ENCODE peak calls at places on chromosomes 5 and 9, in nine cellular contexts. One of them, this sample, is unnamed. For H3K36me3, the result is how much of the 10 kb centered on the place peaks cover.

GRCh38 chr5:172892713-172893112 is 58.7 kb downstream of the ERGIC1 start:
- DNase-seq in psoas muscle: peak
- DNase-seq in heart left ventricle: peak
- DNase-seq in OCI-LY7: no peak
- DNase-seq in colonic mucosa: no peak
- DNase-seq in GM23338: no peak
- DNase-seq in lower lobe of right lung: no peak
- DNase-seq in CD8-positive, alpha-beta memory T cell: no peak
- DNase-seq in heart right ventricle: no peak
- DNase-seq in this sample: no peak

GRCh38 chr5:140926903-140927573 is 939 bp downstream of the PCDHAC1 start:
- DNase-seq in psoas muscle: peak
- DNase-seq in heart left ventricle: no peak
- DNase-seq in OCI-LY7: no peak
- DNase-seq in colonic mucosa: no peak
- DNase-seq in GM23338: peak
- DNase-seq in lower lobe of right lung: peak
- DNase-seq in CD8-positive, alpha-beta memory T cell: no peak
- DNase-seq in heart right ventricle: peak
- DNase-seq in this sample: no peak

GRCh38 chr9:72977670-72978069 is 24.8 kb upstream of the ALDH1A1 start:
- DNase-seq in psoas muscle: no peak
- DNase-seq in heart left ventricle: no peak
- DNase-seq in OCI-LY7: no peak
- DNase-seq in colonic mucosa: no peak
- DNase-seq in GM23338: no peak
- DNase-seq in lower lobe of right lung: no peak
- DNase-seq in CD8-positive, alpha-beta memory T cell: no peak
- DNase-seq in heart right ventricle: no peak
- DNase-seq in this sample: no peak

GRCh38 chr5:126656397-126657007 is 55.8 kb downstream of the PHAX start:
- DNase-seq in psoas muscle: no peak
- DNase-seq in heart left ventricle: no peak
- DNase-seq in OCI-LY7: peak
- DNase-seq in colonic mucosa: no peak
- DNase-seq in GM23338: peak
- DNase-seq in lower lobe of right lung: no peak
- DNase-seq in CD8-positive, alpha-beta memory T cell: no peak
- DNase-seq in heart right ventricle: no peak
- DNase-seq in this sample: peak

GRCh38 chr9:36162211-36162610 is 7.0 kb upstream of the CCIN start:
- DNase-seq in psoas muscle: no peak
- DNase-seq in heart left ventricle: no peak
- DNase-seq in OCI-LY7: no peak
- DNase-seq in colonic mucosa: no peak
- DNase-seq in GM23338: no peak
- DNase-seq in lower lobe of right lung: no peak
- DNase-seq in CD8-positive, alpha-beta memory T cell: no peak
- DNase-seq in heart right ventricle: no peak
- DNase-seq in this sample: no peak

GRCh38 chr5:98905857-98906688 is 22.7 kb downstream of the CHD1 start:
- DNase-seq in psoas muscle: no peak
- DNase-seq in heart left ventricle: no peak
- DNase-seq in OCI-LY7: peak
- DNase-seq in colonic mucosa: no peak
- DNase-seq in GM23338: peak
- DNase-seq in lower lobe of right lung: no peak
- DNase-seq in CD8-positive, alpha-beta memory T cell: no peak
- DNase-seq in heart right ventricle: no peak
- DNase-seq in this sample: peak

GRCh38 chr9:93582115-93582514 is 5.7 kb downstream of the PHF2 start:
- DNase-seq in psoas muscle: no peak
- DNase-seq in heart left ventricle: no peak
- DNase-seq in OCI-LY7: no peak
- DNase-seq in colonic mucosa: peak
- DNase-seq in GM23338: no peak
- DNase-seq in lower lobe of right lung: peak
- DNase-seq in CD8-positive, alpha-beta memory T cell: no peak
- DNase-seq in heart right ventricle: no peak
- DNase-seq in this sample: no peak

GRCh38 chr9:86098793-86099694 is at the start of gene GOLM1:
- DNase-seq in psoas muscle: peak
- DNase-seq in heart left ventricle: peak
- DNase-seq in OCI-LY7: no peak
- DNase-seq in colonic mucosa: peak
- DNase-seq in GM23338: peak
- DNase-seq in lower lobe of right lung: peak
- DNase-seq in CD8-positive, alpha-beta memory T cell: no peak
- DNase-seq in heart right ventricle: peak
- DNase-seq in this sample: peak

GRCh38 chr9:108894225-108894997 is 32.3 kb downstream of the ACTL7A start:
- DNase-seq in psoas muscle: no peak
- DNase-seq in heart left ventricle: no peak
- DNase-seq in OCI-LY7: no peak
- DNase-seq in colonic mucosa: no peak
- DNase-seq in GM23338: no peak
- DNase-seq in lower lobe of right lung: no peak
- DNase-seq in CD8-positive, alpha-beta memory T cell: no peak
- DNase-seq in heart right ventricle: no peak
- DNase-seq in this sample: no peak

GRCh38 chr5:172954751-172955159 is 4.5 kb upstream of the RPL26L1 start:
- DNase-seq in psoas muscle: no peak
- DNase-seq in heart left ventricle: no peak
- DNase-seq in OCI-LY7: no peak
- DNase-seq in colonic mucosa: no peak
- DNase-seq in GM23338: no peak
- DNase-seq in lower lobe of right lung: no peak
- DNase-seq in CD8-positive, alpha-beta memory T cell: no peak
- DNase-seq in heart right ventricle: no peak
- DNase-seq in this sample: no peak

GRCh38 chr5:123351315-123351714 is 71.9 kb downstream of the CEP120 start:
- DNase-seq in psoas muscle: no peak
- DNase-seq in heart left ventricle: no peak
- DNase-seq in OCI-LY7: no peak
- DNase-seq in colonic mucosa: no peak
- DNase-seq in GM23338: no peak
- DNase-seq in lower lobe of right lung: no peak
- DNase-seq in CD8-positive, alpha-beta memory T cell: no peak
- DNase-seq in heart right ventricle: no peak
- DNase-seq in this sample: no peak

GRCh38 chr5:123089971-123090640 is 1.1 kb downstream of the PRDM6 start:
- DNase-seq in psoas muscle: peak
- DNase-seq in heart left ventricle: no peak
- DNase-seq in OCI-LY7: no peak
- DNase-seq in colonic mucosa: no peak
- DNase-seq in GM23338: peak
- DNase-seq in lower lobe of right lung: peak
- DNase-seq in CD8-positive, alpha-beta memory T cell: no peak
- DNase-seq in heart right ventricle: peak
- DNase-seq in this sample: no peak

GRCh38 chr9:137305060-137305787 is 3.2 kb upstream of the NRARP start:
- DNase-seq in psoas muscle: peak
- DNase-seq in heart left ventricle: peak
- DNase-seq in OCI-LY7: peak
- DNase-seq in colonic mucosa: peak
- DNase-seq in GM23338: peak
- DNase-seq in lower lobe of right lung: peak
- DNase-seq in CD8-positive, alpha-beta memory T cell: peak
- DNase-seq in heart right ventricle: peak
- DNase-seq in this sample: peak

GRCh38 chr9:108022246-108022935 is 532.8 kb upstream of the KLF4 start:
- DNase-seq in psoas muscle: no peak
- DNase-seq in heart left ventricle: no peak
- DNase-seq in OCI-LY7: no peak
- DNase-seq in colonic mucosa: no peak
- DNase-seq in GM23338: no peak
- DNase-seq in lower lobe of right lung: no peak
- DNase-seq in CD8-positive, alpha-beta memory T cell: no peak
- DNase-seq in heart right ventricle: no peak
- DNase-seq in this sample: no peak

GRCh38 chr5:54438601-54439399 is 16.7 kb upstream of the HSPB3 start:
- DNase-seq in psoas muscle: no peak
- DNase-seq in heart left ventricle: no peak
- DNase-seq in OCI-LY7: peak
- DNase-seq in colonic mucosa: no peak
- DNase-seq in GM23338: no peak
- DNase-seq in lower lobe of right lung: no peak
- DNase-seq in CD8-positive, alpha-beta memory T cell: no peak
- DNase-seq in heart right ventricle: no peak
- DNase-seq in this sample: no peak

GRCh38 chr5:143698534-143698933 is 113.4 kb upstream of the HMHB1 start:
- DNase-seq in psoas muscle: no peak
- DNase-seq in heart left ventricle: no peak
- DNase-seq in OCI-LY7: no peak
- DNase-seq in colonic mucosa: no peak
- DNase-seq in GM23338: no peak
- DNase-seq in lower lobe of right lung: no peak
- DNase-seq in CD8-positive, alpha-beta memory T cell: no peak
- DNase-seq in heart right ventricle: no peak
- DNase-seq in this sample: no peak

GRCh38 chr5:140075371-140075770 is 32.3 kb upstream of the NRG2 start:
- DNase-seq in psoas muscle: no peak
- DNase-seq in heart left ventricle: no peak
- DNase-seq in OCI-LY7: peak
- DNase-seq in colonic mucosa: no peak
- DNase-seq in GM23338: no peak
- DNase-seq in lower lobe of right lung: no peak
- DNase-seq in CD8-positive, alpha-beta memory T cell: no peak
- DNase-seq in heart right ventricle: no peak
- DNase-seq in this sample: no peak

GRCh38 chr5:179549973-179550510 is 312 bp upstream of the RUFY1 start:
- DNase-seq in psoas muscle: no peak
- DNase-seq in heart left ventricle: peak
- DNase-seq in OCI-LY7: peak
- DNase-seq in colonic mucosa: no peak
- DNase-seq in GM23338: no peak
- DNase-seq in lower lobe of right lung: peak
- DNase-seq in CD8-positive, alpha-beta memory T cell: no peak
- DNase-seq in heart right ventricle: no peak
- DNase-seq in this sample: no peak

GRCh38 chr5:180771839-180772238 is 30.8 kb downstream of the MGAT1 start:
- DNase-seq in psoas muscle: no peak
- DNase-seq in heart left ventricle: no peak
- DNase-seq in OCI-LY7: no peak
- DNase-seq in colonic mucosa: no peak
- DNase-seq in GM23338: no peak
- DNase-seq in lower lobe of right lung: no peak
- DNase-seq in CD8-positive, alpha-beta memory T cell: no peak
- DNase-seq in heart right ventricle: no peak
- DNase-seq in this sample: no peak

GRCh38 chr5:16934123-16934522 is 2.0 kb downstream of the MYO10 start:
- DNase-seq in psoas muscle: peak
- DNase-seq in heart left ventricle: peak
- DNase-seq in OCI-LY7: peak
- DNase-seq in colonic mucosa: peak
- DNase-seq in GM23338: peak
- DNase-seq in lower lobe of right lung: peak
- DNase-seq in CD8-positive, alpha-beta memory T cell: no peak
- DNase-seq in heart right ventricle: peak
- DNase-seq in this sample: no peak

GRCh38 chr5:151448038-151448985 is 909 bp downstream of the SLC36A1 start:
- DNase-seq in psoas muscle: no peak
- DNase-seq in heart left ventricle: no peak
- DNase-seq in OCI-LY7: peak
- DNase-seq in colonic mucosa: peak
- DNase-seq in GM23338: peak
- DNase-seq in lower lobe of right lung: no peak
- DNase-seq in CD8-positive, alpha-beta memory T cell: no peak
- DNase-seq in heart right ventricle: no peak
- DNase-seq in this sample: peak

GRCh38 chr5:82586597-82586996 is 308.4 kb upstream of the RPS23 start:
- DNase-seq in psoas muscle: no peak
- DNase-seq in heart left ventricle: no peak
- DNase-seq in OCI-LY7: no peak
- DNase-seq in colonic mucosa: peak
- DNase-seq in GM23338: no peak
- DNase-seq in lower lobe of right lung: no peak
- DNase-seq in CD8-positive, alpha-beta memory T cell: no peak
- DNase-seq in heart right ventricle: no peak
- DNase-seq in this sample: no peak

GRCh38 chr5:77972545-77973252 is 196.6 kb upstream of the TBCA start:
- DNase-seq in psoas muscle: no peak
- DNase-seq in heart left ventricle: no peak
- DNase-seq in OCI-LY7: no peak
- DNase-seq in colonic mucosa: no peak
- DNase-seq in GM23338: peak
- DNase-seq in lower lobe of right lung: no peak
- DNase-seq in CD8-positive, alpha-beta memory T cell: no peak
- DNase-seq in heart right ventricle: no peak
- DNase-seq in this sample: no peak

GRCh38 chr5:113771483-113771882 is 258.0 kb downstream of the YTHDC2 start:
- DNase-seq in psoas muscle: no peak
- DNase-seq in heart left ventricle: no peak
- DNase-seq in OCI-LY7: no peak
- DNase-seq in colonic mucosa: no peak
- DNase-seq in GM23338: no peak
- DNase-seq in lower lobe of right lung: no peak
- DNase-seq in CD8-positive, alpha-beta memory T cell: no peak
- DNase-seq in heart right ventricle: no peak
- DNase-seq in this sample: no peak
- H3K4me3 ChIP-seq in psoas muscle: no peak
- H3K4me3 ChIP-seq in heart left ventricle: no peak
- H3K4me3 ChIP-seq in OCI-LY7: no peak
- H3K4me3 ChIP-seq in colonic mucosa: no peak
- H3K4me3 ChIP-seq in GM23338: no peak
- H3K4me3 ChIP-seq in lower lobe of right lung: no peak
- H3K4me3 ChIP-seq in CD8-positive, alpha-beta memory T cell: no peak
- H3K4me3 ChIP-seq in heart right ventricle: no peak
- H3K4me3 ChIP-seq in this sample: no peak

GRCh38 chr9:126521976-126522590 is 91.6 kb upstream of the LMX1B start:
- DNase-seq in psoas muscle: no peak
- DNase-seq in heart left ventricle: no peak
- DNase-seq in OCI-LY7: no peak
- DNase-seq in colonic mucosa: no peak
- DNase-seq in GM23338: no peak
- DNase-seq in lower lobe of right lung: peak
- DNase-seq in CD8-positive, alpha-beta memory T cell: no peak
- DNase-seq in heart right ventricle: no peak
- DNase-seq in this sample: no peak
- H3K27ac ChIP-seq in psoas muscle: no peak
- H3K27ac ChIP-seq in heart left ventricle: no peak
- H3K27ac ChIP-seq in OCI-LY7: no peak
- H3K27ac ChIP-seq in colonic mucosa: no peak
- H3K27ac ChIP-seq in GM23338: no peak
- H3K27ac ChIP-seq in lower lobe of right lung: no peak
- H3K27ac ChIP-seq in CD8-positive, alpha-beta memory T cell: no peak
- H3K27ac ChIP-seq in heart right ventricle: no peak
- H3K27ac ChIP-seq in this sample: no peak

GRCh38 chr5:135367070-135367469 is 32.0 kb downstream of the MACROH2A1 start:
- DNase-seq in psoas muscle: no peak
- DNase-seq in heart left ventricle: no peak
- DNase-seq in OCI-LY7: no peak
- DNase-seq in colonic mucosa: no peak
- DNase-seq in GM23338: no peak
- DNase-seq in lower lobe of right lung: no peak
- DNase-seq in CD8-positive, alpha-beta memory T cell: no peak
- DNase-seq in heart right ventricle: no peak
- DNase-seq in this sample: no peak
- H3K36me3 ChIP-seq in psoas muscle: under half
- H3K36me3 ChIP-seq in heart left ventricle: under half
- H3K36me3 ChIP-seq in OCI-LY7: half or more
- H3K36me3 ChIP-seq in colonic mucosa: under half
- H3K36me3 ChIP-seq in GM23338: under half
- H3K36me3 ChIP-seq in lower lobe of right lung: half or more
- H3K36me3 ChIP-seq in CD8-positive, alpha-beta memory T cell: under half
- H3K36me3 ChIP-seq in heart right ventricle: half or more
- H3K36me3 ChIP-seq in this sample: half or more

GRCh38 chr5:75050415-75050814 is 1.9 kb downstream of the GCNT4 start:
- DNase-seq in psoas muscle: no peak
- DNase-seq in heart left ventricle: no peak
- DNase-seq in OCI-LY7: no peak
- DNase-seq in colonic mucosa: peak
- DNase-seq in GM23338: peak
- DNase-seq in lower lobe of right lung: no peak
- DNase-seq in CD8-positive, alpha-beta memory T cell: no peak
- DNase-seq in heart right ventricle: no peak
- DNase-seq in this sample: peak
- H3K4me3 ChIP-seq in psoas muscle: no peak
- H3K4me3 ChIP-seq in heart left ventricle: no peak
- H3K4me3 ChIP-seq in OCI-LY7: no peak
- H3K4me3 ChIP-seq in colonic mucosa: no peak
- H3K4me3 ChIP-seq in GM23338: peak
- H3K4me3 ChIP-seq in lower lobe of right lung: no peak
- H3K4me3 ChIP-seq in CD8-positive, alpha-beta memory T cell: peak
- H3K4me3 ChIP-seq in heart right ventricle: no peak
- H3K4me3 ChIP-seq in this sample: peak